ENCODE peak calls at places on chromosomes 4 and X, in five cellular contexts. One of them, this sample, is unnamed.

GRCh38 chr4:155342142-155342541 is 34.6 kb downstream of the MAP9 start:
- DNase-seq in posterior cingulate gyrus: no peak
- DNase-seq in activated CD4-positive, alpha-beta T cell treated with anti-CD3 and anti-CD28 coated beads for 1 hour: no peak
- DNase-seq in left ventricle myocardium inferior: no peak
- DNase-seq in EL: peak
- DNase-seq in this sample: no peak

GRCh38 chrX:104679175-104679574 is 113.2 kb downstream of the IL1RAPL2 start:
- DNase-seq in EL: no peak
- DNase-seq in left ventricle myocardium inferior: no peak
- DNase-seq in posterior cingulate gyrus: no peak
- DNase-seq in activated CD4-positive, alpha-beta T cell treated with anti-CD3 and anti-CD28 coated beads for 1 hour: no peak
- DNase-seq in this sample: no peak

GRCh38 chr4:37812713-37813112 is 13.8 kb upstream of the PGM2 start:
- DNase-seq in EL: peak
- DNase-seq in activated CD4-positive, alpha-beta T cell treated with anti-CD3 and anti-CD28 coated beads for 1 hour: no peak
- DNase-seq in left ventricle myocardium inferior: no peak
- DNase-seq in posterior cingulate gyrus: no peak
- DNase-seq in this sample: no peak

GRCh38 chr4:99324978-99325377 is 3.8 kb upstream of the ADH1B start:
- DNase-seq in activated CD4-positive, alpha-beta T cell treated with anti-CD3 and anti-CD28 coated beads for 1 hour: no peak
- DNase-seq in left ventricle myocardium inferior: peak
- DNase-seq in EL: peak
- DNase-seq in posterior cingulate gyrus: no peak
- DNase-seq in this sample: peak

GRCh38 chr4:112036881-112037280 is 108.4 kb upstream of the FAM241A start:
- DNase-seq in left ventricle myocardium inferior: no peak
- DNase-seq in posterior cingulate gyrus: no peak
- DNase-seq in EL: peak
- DNase-seq in activated CD4-positive, alpha-beta T cell treated with anti-CD3 and anti-CD28 coated beads for 1 hour: no peak
- DNase-seq in this sample: no peak

GRCh38 chr4:84750260-84750955 is 167.5 kb downstream of the CDS1 start:
- DNase-seq in activated CD4-positive, alpha-beta T cell treated with anti-CD3 and anti-CD28 coated beads for 1 hour: no peak
- DNase-seq in posterior cingulate gyrus: no peak
- DNase-seq in EL: peak
- DNase-seq in left ventricle myocardium inferior: no peak
- DNase-seq in this sample: peak

GRCh38 chr4:99135541-99136173 is 8.4 kb downstream of the ADH4 start:
- DNase-seq in EL: no peak
- DNase-seq in activated CD4-positive, alpha-beta T cell treated with anti-CD3 and anti-CD28 coated beads for 1 hour: no peak
- DNase-seq in left ventricle myocardium inferior: no peak
- DNase-seq in posterior cingulate gyrus: no peak
- DNase-seq in this sample: no peak

GRCh38 chr4:99088485-99089365 is at the start of gene ADH5:
- DNase-seq in activated CD4-positive, alpha-beta T cell treated with anti-CD3 and anti-CD28 coated beads for 1 hour: peak
- DNase-seq in EL: peak
- DNase-seq in posterior cingulate gyrus: peak
- DNase-seq in left ventricle myocardium inferior: peak
- DNase-seq in this sample: peak

GRCh38 chr4:70559216-70559830 is 32.7 kb upstream of the AMBN start:
- DNase-seq in left ventricle myocardium inferior: no peak
- DNase-seq in EL: peak
- DNase-seq in activated CD4-positive, alpha-beta T cell treated with anti-CD3 and anti-CD28 coated beads for 1 hour: no peak
- DNase-seq in posterior cingulate gyrus: peak
- DNase-seq in this sample: peak

GRCh38 chr4:162849922-162850321 is 316.8 kb downstream of the NAF1 start:
- DNase-seq in activated CD4-positive, alpha-beta T cell treated with anti-CD3 and anti-CD28 coated beads for 1 hour: no peak
- DNase-seq in posterior cingulate gyrus: no peak
- DNase-seq in EL: no peak
- DNase-seq in left ventricle myocardium inferior: no peak
- DNase-seq in this sample: peak

GRCh38 chrX:101230636-101231035 is 11.1 kb downstream of the DRP2 start:
- DNase-seq in posterior cingulate gyrus: no peak
- DNase-seq in left ventricle myocardium inferior: no peak
- DNase-seq in EL: peak
- DNase-seq in activated CD4-positive, alpha-beta T cell treated with anti-CD3 and anti-CD28 coated beads for 1 hour: no peak
- DNase-seq in this sample: no peak

This sample was measured in MG63.